ENCODE peak calls at places on chromosomes 4 and X, in nine cellular contexts. One of them, this sample, is unnamed. For H3K9me3, the result is how much of the 10 kb centered on the place peaks cover.

GRCh38 chr4:124449881-124450280 is 262.7 kb downstream of the ANKRD50 start:
- DNase-seq in spleen: no peak
- DNase-seq in right atrium auricular region: no peak
- DNase-seq in kidney: no peak
- DNase-seq in heart left ventricle: no peak
- DNase-seq in neural progenitor cell: no peak
- DNase-seq in CD8-positive, alpha-beta T cell: no peak
- DNase-seq in endodermal cell: no peak
- DNase-seq in cardiac muscle cell: no peak
- DNase-seq in this sample: no peak

GRCh38 chr4:165364452-165365080 is 14.2 kb upstream of the CPE start:
- DNase-seq in right atrium auricular region: no peak
- DNase-seq in cardiac muscle cell: no peak
- DNase-seq in endodermal cell: no peak
- DNase-seq in CD8-positive, alpha-beta T cell: no peak
- DNase-seq in neural progenitor cell: no peak
- DNase-seq in spleen: no peak
- DNase-seq in kidney: no peak
- DNase-seq in heart left ventricle: no peak
- DNase-seq in this sample: no peak

GRCh38 chr4:70603856-70604255 is 11.8 kb downstream of the AMBN start:
- DNase-seq in kidney: no peak
- DNase-seq in neural progenitor cell: no peak
- DNase-seq in CD8-positive, alpha-beta T cell: no peak
- DNase-seq in heart left ventricle: no peak
- DNase-seq in right atrium auricular region: no peak
- DNase-seq in cardiac muscle cell: no peak
- DNase-seq in spleen: no peak
- DNase-seq in endodermal cell: no peak
- DNase-seq in this sample: no peak

GRCh38 chrX:36583674-36584073 is 424.5 kb upstream of the FAM47C start:
- DNase-seq in endodermal cell: no peak
- DNase-seq in neural progenitor cell: no peak
- DNase-seq in kidney: no peak
- DNase-seq in right atrium auricular region: no peak
- DNase-seq in heart left ventricle: no peak
- DNase-seq in CD8-positive, alpha-beta T cell: no peak
- DNase-seq in spleen: no peak
- DNase-seq in cardiac muscle cell: no peak
- DNase-seq in this sample: no peak

GRCh38 chrX:129781134-129782014 is 1.6 kb downstream of the SASH3 start:
- DNase-seq in spleen: peak
- DNase-seq in right atrium auricular region: no peak
- DNase-seq in neural progenitor cell: no peak
- DNase-seq in kidney: peak
- DNase-seq in endodermal cell: peak
- DNase-seq in heart left ventricle: peak
- DNase-seq in CD8-positive, alpha-beta T cell: peak
- DNase-seq in cardiac muscle cell: no peak
- DNase-seq in this sample: no peak

GRCh38 chrX:153766098-153766817 is 2.2 kb downstream of the PLXNB3 start:
- DNase-seq in right atrium auricular region: no peak
- DNase-seq in kidney: peak
- DNase-seq in heart left ventricle: peak
- DNase-seq in cardiac muscle cell: peak
- DNase-seq in neural progenitor cell: peak
- DNase-seq in CD8-positive, alpha-beta T cell: no peak
- DNase-seq in spleen: peak
- DNase-seq in endodermal cell: peak
- DNase-seq in this sample: peak

GRCh38 chr4:107183155-107183774 is 147.2 kb upstream of the DKK2 start:
- DNase-seq in CD8-positive, alpha-beta T cell: no peak
- DNase-seq in spleen: no peak
- DNase-seq in cardiac muscle cell: peak
- DNase-seq in kidney: no peak
- DNase-seq in neural progenitor cell: peak
- DNase-seq in heart left ventricle: no peak
- DNase-seq in right atrium auricular region: no peak
- DNase-seq in endodermal cell: peak
- DNase-seq in this sample: peak

GRCh38 chrX:118569676-118570075 is 74.1 kb downstream of the DOCK11 start:
- DNase-seq in right atrium auricular region: no peak
- DNase-seq in endodermal cell: no peak
- DNase-seq in spleen: no peak
- DNase-seq in kidney: no peak
- DNase-seq in neural progenitor cell: no peak
- DNase-seq in cardiac muscle cell: no peak
- DNase-seq in CD8-positive, alpha-beta T cell: no peak
- DNase-seq in heart left ventricle: no peak
- DNase-seq in this sample: no peak

GRCh38 chr4:74546020-74546419 is 101.1 kb downstream of the AREG start:
- DNase-seq in spleen: no peak
- DNase-seq in right atrium auricular region: no peak
- DNase-seq in endodermal cell: no peak
- DNase-seq in neural progenitor cell: no peak
- DNase-seq in cardiac muscle cell: no peak
- DNase-seq in heart left ventricle: no peak
- DNase-seq in kidney: no peak
- DNase-seq in CD8-positive, alpha-beta T cell: no peak
- DNase-seq in this sample: no peak

GRCh38 chr4:155001229-155001628 is 207.2 kb upstream of the NPY2R start:
- DNase-seq in neural progenitor cell: no peak
- DNase-seq in endodermal cell: no peak
- DNase-seq in cardiac muscle cell: no peak
- DNase-seq in spleen: no peak
- DNase-seq in CD8-positive, alpha-beta T cell: no peak
- DNase-seq in right atrium auricular region: no peak
- DNase-seq in kidney: no peak
- DNase-seq in heart left ventricle: no peak
- DNase-seq in this sample: no peak

GRCh38 chr4:82715731-82716617 is 82.6 kb downstream of the SCD5 start:
- DNase-seq in spleen: no peak
- DNase-seq in cardiac muscle cell: no peak
- DNase-seq in endodermal cell: peak
- DNase-seq in right atrium auricular region: no peak
- DNase-seq in kidney: no peak
- DNase-seq in CD8-positive, alpha-beta T cell: no peak
- DNase-seq in heart left ventricle: no peak
- DNase-seq in neural progenitor cell: no peak
- DNase-seq in this sample: no peak

GRCh38 chrX:16023790-16024734 is 99.3 kb upstream of the GRPR start:
- DNase-seq in neural progenitor cell: peak
- DNase-seq in heart left ventricle: no peak
- DNase-seq in endodermal cell: no peak
- DNase-seq in CD8-positive, alpha-beta T cell: no peak
- DNase-seq in spleen: no peak
- DNase-seq in cardiac muscle cell: no peak
- DNase-seq in kidney: no peak
- DNase-seq in right atrium auricular region: no peak
- DNase-seq in this sample: no peak

GRCh38 chr4:152822323-152822722 is 42.6 kb downstream of the ARFIP1 start:
- DNase-seq in CD8-positive, alpha-beta T cell: no peak
- DNase-seq in endodermal cell: no peak
- DNase-seq in kidney: no peak
- DNase-seq in cardiac muscle cell: no peak
- DNase-seq in spleen: no peak
- DNase-seq in right atrium auricular region: no peak
- DNase-seq in heart left ventricle: no peak
- DNase-seq in neural progenitor cell: no peak
- DNase-seq in this sample: no peak

GRCh38 chr4:98864560-98864959 is 64.4 kb downstream of the EIF4E start:
- DNase-seq in endodermal cell: no peak
- DNase-seq in CD8-positive, alpha-beta T cell: no peak
- DNase-seq in heart left ventricle: no peak
- DNase-seq in spleen: no peak
- DNase-seq in right atrium auricular region: no peak
- DNase-seq in kidney: no peak
- DNase-seq in cardiac muscle cell: no peak
- DNase-seq in neural progenitor cell: no peak
- DNase-seq in this sample: no peak

DNA sequence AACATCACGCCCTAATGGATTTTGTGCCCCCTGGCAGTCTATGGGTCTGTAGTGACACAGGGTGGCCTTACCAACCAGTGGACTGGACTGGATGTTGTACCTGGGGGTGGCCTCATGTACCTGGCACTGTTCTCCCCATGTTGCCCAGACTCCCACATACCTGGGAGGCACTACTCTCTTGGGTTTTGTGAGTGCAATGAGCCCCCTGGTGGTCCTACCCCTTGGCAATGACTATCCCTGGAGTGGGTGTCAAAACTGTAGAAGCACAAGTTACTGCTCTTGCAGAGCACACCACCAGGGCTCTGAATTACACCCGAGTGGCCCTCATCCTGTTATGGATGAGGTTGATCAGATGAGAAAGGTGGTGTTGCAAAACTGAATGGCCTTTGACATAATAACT is 57.8 kb upstream of the CCDC149 start:
- DNase-seq in endodermal cell: peak
- DNase-seq in CD8-positive, alpha-beta T cell: no peak
- DNase-seq in cardiac muscle cell: no peak
- DNase-seq in neural progenitor cell: no peak
- DNase-seq in heart left ventricle: no peak
- DNase-seq in right atrium auricular region: no peak
- DNase-seq in spleen: no peak
- DNase-seq in kidney: no peak
- DNase-seq in this sample: no peak
- H3K9me3 ChIP-seq in endodermal cell: under half
- H3K9me3 ChIP-seq in CD8-positive, alpha-beta T cell: under half
- H3K9me3 ChIP-seq in cardiac muscle cell: under half
- H3K9me3 ChIP-seq in neural progenitor cell: under half
- H3K9me3 ChIP-seq in heart left ventricle: under half
- H3K9me3 ChIP-seq in right atrium auricular region: under half
- H3K9me3 ChIP-seq in spleen: under half
- H3K9me3 ChIP-seq in kidney: under half
- H3K9me3 ChIP-seq in this sample: under half

GRCh38 chr4:145316961-145317360 is 136.6 kb upstream of the OTUD4 start:
- DNase-seq in cardiac muscle cell: no peak
- DNase-seq in heart left ventricle: no peak
- DNase-seq in right atrium auricular region: no peak
- DNase-seq in endodermal cell: no peak
- DNase-seq in neural progenitor cell: no peak
- DNase-seq in kidney: no peak
- DNase-seq in spleen: no peak
- DNase-seq in CD8-positive, alpha-beta T cell: no peak
- DNase-seq in this sample: no peak
- TF ChIP-seq CTCF in cardiac muscle cell: no peak
- TF ChIP-seq CTCF in heart left ventricle: no peak
- TF ChIP-seq CTCF in right atrium auricular region: no peak
- TF ChIP-seq CTCF in endodermal cell: no peak
- TF ChIP-seq CTCF in neural progenitor cell: no peak
- TF ChIP-seq CTCF in kidney: no peak
- TF ChIP-seq CTCF in spleen: no peak
- TF ChIP-seq CTCF in CD8-positive, alpha-beta T cell: no peak
- TF ChIP-seq CTCF in this sample: no peak

GRCh38 chr4:20255823-20256222 is 4.1 kb downstream of the SLIT2 start:
- DNase-seq in endodermal cell: no peak
- DNase-seq in cardiac muscle cell: no peak
- DNase-seq in right atrium auricular region: no peak
- DNase-seq in heart left ventricle: no peak
- DNase-seq in CD8-positive, alpha-beta T cell: no peak
- DNase-seq in neural progenitor cell: peak
- DNase-seq in kidney: no peak
- DNase-seq in spleen: no peak
- DNase-seq in this sample: no peak
- H3K27ac ChIP-seq in endodermal cell: no peak
- H3K27ac ChIP-seq in cardiac muscle cell: no peak
- H3K27ac ChIP-seq in right atrium auricular region: no peak
- H3K27ac ChIP-seq in heart left ventricle: no peak
- H3K27ac ChIP-seq in CD8-positive, alpha-beta T cell: no peak
- H3K27ac ChIP-seq in neural progenitor cell: no peak
- H3K27ac ChIP-seq in kidney: no peak
- H3K27ac ChIP-seq in spleen: no peak
- H3K27ac ChIP-seq in this sample: no peak

GRCh38 chr4:116358633-116359222 is 726.6 kb downstream of the TRAM1L1 start:
- DNase-seq in endodermal cell: peak
- DNase-seq in neural progenitor cell: peak
- DNase-seq in right atrium auricular region: peak
- DNase-seq in heart left ventricle: no peak
- DNase-seq in spleen: no peak
- DNase-seq in cardiac muscle cell: peak
- DNase-seq in CD8-positive, alpha-beta T cell: peak
- DNase-seq in kidney: no peak
- DNase-seq in this sample: peak
- H3K9me3 ChIP-seq in endodermal cell: under half
- H3K9me3 ChIP-seq in neural progenitor cell: under half
- H3K9me3 ChIP-seq in right atrium auricular region: under half
- H3K9me3 ChIP-seq in heart left ventricle: under half
- H3K9me3 ChIP-seq in spleen: under half
- H3K9me3 ChIP-seq in cardiac muscle cell: under half
- H3K9me3 ChIP-seq in CD8-positive, alpha-beta T cell: under half
- H3K9me3 ChIP-seq in kidney: under half
- H3K9me3 ChIP-seq in this sample: under half